ENCODE peak calls at places on chromosomes 4 and X, in ten cellular contexts. I, P, Y, G, D, V, X, K, H and J are unnamed samples.

GRCh38 chrX:132025085-132025484 is 2.0 kb downstream of the STK26 start:
- DNase-seq in I (no peak), P (no peak), Y (no peak), G (no peak), D (no peak), V (no peak), X (no peak), K (no peak), H (no peak), J (no peak)

GRCh38 chr4:166323250-166323649 is 450.2 kb downstream of the TLL1 start:
- DNase-seq in I (no peak), P (no peak), Y (no peak), G (no peak), D (no peak), V (no peak), X (no peak), K (no peak), H (no peak), J (no peak)

GRCh38 chr4:106618920-106619319 is 250.3 kb upstream of the GIMD1 start:
- DNase-seq in I (no peak), P (no peak), Y (no peak), G (no peak), D (no peak), V (no peak), X (no peak), K (no peak), H (no peak), J (no peak)

GRCh38 chr4:108742451-108742850 is 20.4 kb downstream of the ETNPPL start:
- DNase-seq in I (no peak), P (no peak), Y (no peak), G (no peak), D (no peak), V (no peak), X (no peak), K (no peak), H (no peak), J (no peak)

GRCh38 chr4:123390846-123391456 is 5.6 kb upstream of the SPRY1 start:
- DNase-seq in I (no peak), P (no peak), Y (peak; percentile 57), G (no peak), D (no peak), V (no peak), X (no peak), K (no peak), H (no peak), J (no peak)

GRCh38 chrX:19875051-19875432 is 12.4 kb downstream of the SH3KBP1 start:
- DNase-seq in I (no peak), P (no peak), Y (no peak), G (no peak), D (peak; percentile 4), V (no peak), X (peak; percentile 43), K (no peak), H (no peak), J (no peak)

GRCh38 chrX:134244043-134244442 is 7.1 kb downstream of the CCDC160 start:
- DNase-seq in I (no peak), P (no peak), Y (peak; percentile 62), G (no peak), D (no peak), V (no peak), X (no peak), K (no peak), H (no peak), J (no peak)

GRCh38 chr4:163132469-163133222 is 34.0 kb downstream of the NAF1 start:
- DNase-seq in I (no peak), P (no peak), Y (no peak), G (no peak), D (no peak), V (no peak), X (no peak), K (no peak), H (no peak), J (no peak)

GRCh38 chr4:101157415-101158135 is 189.8 kb downstream of the PPP3CA start:
- DNase-seq in I (no peak), P (no peak), Y (peak; percentile 12), G (no peak), D (no peak), V (no peak), X (no peak), K (no peak), H (no peak), J (no peak)

GRCh38 chr4:184472540-184473264 is 1.6 kb downstream of the IRF2 start:
- DNase-seq in I (peak; percentile 84), P (peak; percentile 92), Y (peak; percentile 58), G (peak; percentile 70), D (peak; percentile 53), V (peak; percentile 69), X (peak; percentile 91), K (peak; percentile 94), H (peak; percentile 92), J (peak; percentile 33)

GRCh38 chrX:41293269-41293668 is 40.7 kb upstream of the DDX3X start:
- DNase-seq in I (no peak), P (peak; percentile 82), Y (no peak), G (no peak), D (no peak), V (no peak), X (no peak), K (no peak), H (no peak), J (no peak)

GRCh38 chrX:131985526-131986049 is 37.5 kb upstream of the STK26 start:
- DNase-seq in I (no peak), P (peak; percentile 60), Y (no peak), G (no peak), D (no peak), V (no peak), X (no peak), K (no peak), H (no peak), J (no peak)

GRCh38 chrX:78658851-78659744 is at the start of gene RTL3:
- DNase-seq in I (no peak), P (no peak), Y (peak; percentile 56), G (no peak), D (no peak), V (no peak), X (no peak), K (no peak), H (no peak), J (no peak)

GRCh38 chr4:56666279-56666678 is 14.8 kb downstream of the HOPX start:
- DNase-seq in I (no peak), P (no peak), Y (no peak), G (no peak), D (no peak), V (no peak), X (no peak), K (no peak), H (no peak), J (no peak)

GRCh38 chr4:16029886-16030285 is 53.9 kb downstream of the PROM1 start:
- DNase-seq in I (no peak), P (no peak), Y (no peak), G (no peak), D (no peak), V (no peak), X (no peak), K (no peak), H (no peak), J (no peak)

GRCh38 chr4:87073187-87073569 is 138.4 kb downstream of the AFF1 start:
- DNase-seq in I (no peak), P (no peak), Y (no peak), G (no peak), D (no peak), V (no peak), X (no peak), K (no peak), H (no peak), J (no peak)

GRCh38 chr4:87076690-87077358 is 142.0 kb downstream of the AFF1 start:
- DNase-seq in I (no peak), P (no peak), Y (no peak), G (no peak), D (no peak), V (no peak), X (no peak), K (no peak), H (no peak), J (no peak)

GRCh38 chr4:87075876-87076275 is 141.1 kb downstream of the AFF1 start:
- DNase-seq in I (no peak), P (no peak), Y (no peak), G (no peak), D (no peak), V (no peak), X (no peak), K (no peak), H (no peak), J (no peak)

GRCh38 chr4:87071401-87071800 is 136.6 kb downstream of the AFF1 start:
- DNase-seq in I (no peak), P (no peak), Y (no peak), G (no peak), D (no peak), V (no peak), X (no peak), K (no peak), H (peak; percentile 46), J (no peak)

GRCh38 chr4:87073570-87074470 is 139.0 kb downstream of the AFF1 start:
- DNase-seq in I (peak; percentile 47), P (no peak), Y (peak; percentile 53), G (peak; percentile 45), D (peak; percentile 39), V (peak; percentile 70), X (peak; percentile 65), K (peak; percentile 65), H (peak; percentile 59), J (no peak)
- H3K4me3 ChIP-seq in I (peak overlapping the region; percentile 40), P (no peak overlapping the region), Y (peak overlapping the region; percentile 37), G (no peak overlapping the region), D (no peak overlapping the region), V (peak overlapping the region; percentile 42), X (no peak overlapping the region), K (no peak overlapping the region), H (no peak overlapping the region), J (peak overlapping the region; percentile 32)

GRCh38 chr4:8353158-8353495 is 83.6 kb downstream of the HTRA3 start:
- DNase-seq in I (no peak), P (peak; percentile 25), Y (no peak), G (peak; percentile 11), D (no peak), V (no peak), X (no peak), K (no peak), H (no peak), J (no peak)
- H3K27ac ChIP-seq in I (no peak overlapping the region), P (no peak overlapping the region), Y (no peak overlapping the region), G (peak overlapping the region; percentile 88), D (no peak overlapping the region), V (no peak overlapping the region), X (peak overlapping the region; percentile 24), K (peak overlapping the region; percentile 42), H (no peak overlapping the region), J (no peak overlapping the region)

DNA sequence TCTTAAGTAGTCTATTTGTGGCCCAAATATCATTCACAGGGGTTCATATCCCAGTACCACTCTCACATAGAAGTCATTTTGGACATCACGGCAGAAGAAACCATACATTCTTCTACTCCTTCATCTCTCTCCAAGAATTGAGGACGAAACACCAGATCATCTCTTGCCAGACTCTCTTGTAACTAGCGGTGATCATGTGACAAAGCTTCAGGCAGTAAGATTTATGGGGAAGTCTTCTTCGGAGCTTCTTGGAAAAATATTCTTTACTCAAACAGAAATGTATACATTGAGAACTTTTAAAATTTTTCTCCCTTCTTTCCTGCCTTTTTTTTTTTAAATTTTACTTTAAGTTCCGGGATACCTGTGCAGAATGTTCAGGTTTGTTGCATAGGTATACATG is 4.7 kb upstream of the TBC1D19 start:
- DNase-seq in I (no peak), P (no peak), Y (no peak), G (no peak), D (no peak), V (no peak), X (no peak), K (no peak), H (no peak), J (no peak)
- H3K36me3 ChIP-seq in I (no peaks in the 10 kb centered on the region), P (no peaks in the 10 kb centered on the region), Y (no peaks in the 10 kb centered on the region), G (no peaks in the 10 kb centered on the region), D (no peaks in the 10 kb centered on the region), V (no peaks in the 10 kb centered on the region), X (no peaks in the 10 kb centered on the region), K (no peaks in the 10 kb centered on the region), H (no peaks in the 10 kb centered on the region), J (no peaks in the 10 kb centered on the region)

GRCh38 chr4:3299538-3300197 is 6.8 kb downstream of the RGS12 start:
- DNase-seq in I (no peak), P (no peak), Y (no peak), G (no peak), D (no peak), V (no peak), X (no peak), K (peak; percentile 41), H (no peak), J (no peak)
- H3K4me3 ChIP-seq in I (no peak overlapping the region), P (no peak overlapping the region), Y (no peak overlapping the region), G (no peak overlapping the region), D (no peak overlapping the region), V (no peak overlapping the region), X (no peak overlapping the region), K (no peak overlapping the region), H (no peak overlapping the region), J (no peak overlapping the region)